ENCODE peak calls at places on chromosome 16, in four cellular contexts. One of them, this sample, is unnamed.

GRCh38 chr16:47903470-47903869 is 252.3 kb downstream of the ABCC12 start:
- DNase-seq in erythroblast: no peak
- DNase-seq in Peyer's patch: no peak
- DNase-seq in heart left ventricle: no peak
- DNase-seq in this sample: no peak

GRCh38 chr16:23587726-23588125 is 8.4 kb downstream of the NDUFAB1 start:
- DNase-seq in erythroblast: no peak
- DNase-seq in Peyer's patch: no peak
- DNase-seq in heart left ventricle: no peak
- DNase-seq in this sample: no peak

GRCh38 chr16:20612551-20613470 is 36.6 kb upstream of the ACSM2B start:
- DNase-seq in heart left ventricle: peak
- DNase-seq in erythroblast: no peak
- DNase-seq in Peyer's patch: no peak
- DNase-seq in this sample: no peak

GRCh38 chr16:87703071-87703470 is 62.7 kb downstream of the KLHDC4 start:
- DNase-seq in Peyer's patch: no peak
- DNase-seq in heart left ventricle: no peak
- DNase-seq in erythroblast: no peak
- DNase-seq in this sample: no peak

GRCh38 chr16:26987631-26988030 is 79.1 kb upstream of the C16orf82 start:
- DNase-seq in Peyer's patch: no peak
- DNase-seq in heart left ventricle: no peak
- DNase-seq in erythroblast: no peak
- DNase-seq in this sample: no peak

GRCh38 chr16:65114527-65114926 is 7.3 kb downstream of the CDH11 start:
- DNase-seq in Peyer's patch: no peak
- DNase-seq in heart left ventricle: no peak
- DNase-seq in erythroblast: no peak
- DNase-seq in this sample: no peak

GRCh38 chr16:22653876-22654275 is 143.2 kb downstream of the NPIPB5 start:
- DNase-seq in Peyer's patch: no peak
- DNase-seq in heart left ventricle: no peak
- DNase-seq in erythroblast: no peak
- DNase-seq in this sample: no peak

GRCh38 chr16:47143329-47143676 is 442 bp downstream of the NETO2 start:
- DNase-seq in Peyer's patch: peak
- DNase-seq in heart left ventricle: peak
- DNase-seq in erythroblast: peak
- DNase-seq in this sample: peak

GRCh38 chr16:10619271-10619849 is 39.0 kb upstream of the EMP2 start:
- DNase-seq in erythroblast: peak
- DNase-seq in Peyer's patch: peak
- DNase-seq in heart left ventricle: peak
- DNase-seq in this sample: no peak

GRCh38 chr16:65123846-65124513 is 2.1 kb upstream of the CDH11 start:
- DNase-seq in heart left ventricle: no peak
- DNase-seq in erythroblast: no peak
- DNase-seq in Peyer's patch: no peak
- DNase-seq in this sample: no peak

GRCh38 chr16:27828671-27829070 is 234.8 kb downstream of the GSG1L start:
- DNase-seq in Peyer's patch: peak
- DNase-seq in heart left ventricle: no peak
- DNase-seq in erythroblast: no peak
- DNase-seq in this sample: no peak

GRCh38 chr16:69176033-69176780 is 10.8 kb upstream of the SNTB2 start:
- DNase-seq in Peyer's patch: no peak
- DNase-seq in heart left ventricle: no peak
- DNase-seq in erythroblast: no peak
- DNase-seq in this sample: no peak

GRCh38 chr16:17556276-17557052 is 85.7 kb upstream of the XYLT1 start:
- DNase-seq in erythroblast: peak
- DNase-seq in heart left ventricle: no peak
- DNase-seq in Peyer's patch: no peak
- DNase-seq in this sample: peak

GRCh38 chr16:73095885-73096341 is 48.0 kb upstream of the ZFHX3 start:
- DNase-seq in erythroblast: no peak
- DNase-seq in heart left ventricle: no peak
- DNase-seq in Peyer's patch: no peak
- DNase-seq in this sample: no peak

GRCh38 chr16:68732741-68733399 is 4.2 kb upstream of the CDH1 start:
- DNase-seq in heart left ventricle: no peak
- DNase-seq in erythroblast: no peak
- DNase-seq in Peyer's patch: no peak
- DNase-seq in this sample: no peak

GRCh38 chr16:5615868-5616642 is 518.5 kb upstream of the EEF2KMT start:
- DNase-seq in Peyer's patch: peak
- DNase-seq in erythroblast: peak
- DNase-seq in heart left ventricle: peak
- DNase-seq in this sample: peak

GRCh38 chr16:74186589-74186988 is 110.0 kb upstream of the PSMD7 start:
- DNase-seq in erythroblast: no peak
- DNase-seq in heart left ventricle: no peak
- DNase-seq in Peyer's patch: no peak
- DNase-seq in this sample: no peak

GRCh38 chr16:23408242-23409201 is 44.5 kb downstream of the COG7 start:
- DNase-seq in erythroblast: no peak
- DNase-seq in heart left ventricle: no peak
- DNase-seq in Peyer's patch: peak
- DNase-seq in this sample: peak

GRCh38 chr16:53129281-53130192 is 74.7 kb downstream of the CHD9 start:
- DNase-seq in erythroblast: peak
- DNase-seq in Peyer's patch: no peak
- DNase-seq in heart left ventricle: no peak
- DNase-seq in this sample: no peak

GRCh38 chr16:54326266-54326662 is 39.7 kb upstream of the IRX3 start:
- DNase-seq in erythroblast: no peak
- DNase-seq in Peyer's patch: no peak
- DNase-seq in heart left ventricle: no peak
- DNase-seq in this sample: peak

GRCh38 chr16:31200821-31201510 is 1.6 kb downstream of the PYCARD start:
- DNase-seq in heart left ventricle: no peak
- DNase-seq in erythroblast: no peak
- DNase-seq in Peyer's patch: no peak
- DNase-seq in this sample: no peak

GRCh38 chr16:19138601-19139000 is 24.8 kb downstream of the ITPRIPL2 start:
- DNase-seq in erythroblast: no peak
- DNase-seq in heart left ventricle: peak
- DNase-seq in Peyer's patch: no peak
- DNase-seq in this sample: no peak

GRCh38 chr16:89581861-89582563 is 6.5 kb downstream of the CPNE7 start:
- DNase-seq in erythroblast: no peak
- DNase-seq in heart left ventricle: no peak
- DNase-seq in Peyer's patch: no peak
- DNase-seq in this sample: peak

GRCh38 chr16:58459344-58460218 is 40.4 kb upstream of the NDRG4 start:
- DNase-seq in erythroblast: peak
- DNase-seq in heart left ventricle: no peak
- DNase-seq in Peyer's patch: no peak
- DNase-seq in this sample: peak

GRCh38 chr16:47815655-47816054 is 340.1 kb downstream of the ABCC12 start:
- DNase-seq in heart left ventricle: no peak
- DNase-seq in Peyer's patch: no peak
- DNase-seq in erythroblast: no peak
- DNase-seq in this sample: no peak

GRCh38 chr16:19926449-19927390 is 42.1 kb upstream of the GPRC5B start:
- DNase-seq in heart left ventricle: no peak
- DNase-seq in erythroblast: no peak
- DNase-seq in Peyer's patch: no peak
- DNase-seq in this sample: peak

GRCh38 chr16:54931041-54931756 is 534 bp downstream of the IRX5 start:
- DNase-seq in Peyer's patch: no peak
- DNase-seq in erythroblast: peak
- DNase-seq in heart left ventricle: peak
- DNase-seq in this sample: peak

GRCh38 chr16:51814617-51815016 is 663.5 kb upstream of the SALL1 start:
- DNase-seq in heart left ventricle: no peak
- DNase-seq in Peyer's patch: no peak
- DNase-seq in erythroblast: no peak
- DNase-seq in this sample: no peak

GRCh38 chr16:71367243-71367976 is 8.9 kb downstream of the CALB2 start:
- DNase-seq in erythroblast: peak
- DNase-seq in heart left ventricle: no peak
- DNase-seq in Peyer's patch: peak
- DNase-seq in this sample: peak

GRCh38 chr16:74774223-74775139 is at the start of gene FA2H:
- DNase-seq in erythroblast: peak
- DNase-seq in Peyer's patch: peak
- DNase-seq in heart left ventricle: peak
- DNase-seq in this sample: peak

GRCh38 chr16:56625140-56625942 is at the start of gene MT1E:
- DNase-seq in heart left ventricle: peak
- DNase-seq in Peyer's patch: peak
- DNase-seq in erythroblast: peak
- DNase-seq in this sample: peak
- TF ChIP-seq POLR2A in heart left ventricle: no peak
- TF ChIP-seq POLR2A in Peyer's patch: peak
- TF ChIP-seq POLR2A in erythroblast: no peak
- TF ChIP-seq POLR2A in this sample: peak

DNA sequence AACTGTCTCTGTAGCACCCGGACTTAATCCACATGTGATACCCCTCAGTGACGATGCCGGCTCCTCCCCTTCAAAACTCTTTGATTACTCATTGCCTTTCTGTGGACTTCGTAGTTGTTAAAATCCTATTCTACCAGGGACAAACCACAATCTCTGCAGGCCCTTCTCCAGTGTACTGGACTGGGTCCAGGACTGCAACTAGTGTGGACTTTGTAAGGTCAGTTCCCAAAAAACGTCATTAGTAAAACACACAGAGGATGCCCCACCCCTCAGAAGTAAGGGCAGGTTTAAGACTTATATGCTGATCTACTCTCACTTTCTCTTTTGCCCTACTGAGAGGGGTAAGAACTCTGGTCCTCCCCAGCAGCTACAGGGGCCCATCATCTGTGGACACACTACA is 10.5 kb upstream of the NUDT7 start:
- DNase-seq in Peyer's patch: no peak
- DNase-seq in heart left ventricle: no peak
- DNase-seq in erythroblast: no peak
- DNase-seq in this sample: no peak
- TF ChIP-seq POLR2A in Peyer's patch: no peak
- TF ChIP-seq POLR2A in heart left ventricle: no peak
- TF ChIP-seq POLR2A in erythroblast: no peak
- TF ChIP-seq POLR2A in this sample: no peak

DNA sequence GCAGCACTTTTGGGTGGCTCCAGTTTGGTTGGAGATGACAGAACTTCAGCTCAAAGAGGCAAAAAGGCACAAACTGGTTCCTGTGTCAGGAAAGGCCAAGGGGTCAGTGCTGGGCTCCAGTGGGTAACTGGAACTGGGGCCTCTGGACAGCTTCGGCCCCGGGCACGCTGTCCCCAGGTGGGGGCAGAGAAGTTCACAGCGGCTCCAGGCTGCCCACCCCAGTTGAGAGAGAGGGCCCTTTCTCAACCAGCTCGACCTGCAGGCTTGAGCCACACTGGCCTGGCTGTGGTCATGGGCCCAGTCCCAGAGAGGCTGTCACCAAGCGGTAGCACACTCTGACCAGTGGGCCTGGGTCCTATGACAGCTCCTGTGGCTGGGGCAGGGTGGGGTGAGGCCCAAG is 24.5 kb downstream of the ADCY7 start:
- DNase-seq in Peyer's patch: no peak
- DNase-seq in heart left ventricle: peak
- DNase-seq in erythroblast: no peak
- DNase-seq in this sample: no peak
- TF ChIP-seq POLR2A in Peyer's patch: no peak
- TF ChIP-seq POLR2A in heart left ventricle: no peak
- TF ChIP-seq POLR2A in erythroblast: no peak
- TF ChIP-seq POLR2A in this sample: no peak

DNA sequence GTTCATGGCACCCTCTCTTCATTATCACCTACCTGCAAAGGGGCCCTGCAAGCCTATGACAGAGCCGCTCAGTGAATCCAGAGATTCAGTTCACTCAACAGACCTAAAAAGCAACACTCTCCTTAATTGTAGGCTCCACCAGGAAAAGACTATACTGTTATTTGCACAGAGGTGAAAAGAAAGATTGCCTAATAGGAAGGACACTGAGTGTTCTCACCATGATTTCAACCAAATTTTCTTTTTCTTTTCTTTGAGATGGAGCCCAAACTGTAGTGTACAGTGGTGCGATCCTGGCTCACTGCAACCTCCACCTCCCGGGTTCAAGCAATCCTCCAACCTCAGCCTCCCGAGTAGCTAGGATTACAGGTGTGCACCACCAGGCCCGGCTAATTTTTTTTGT is 104.5 kb downstream of the PARN start:
- DNase-seq in heart left ventricle: no peak
- DNase-seq in erythroblast: no peak
- DNase-seq in Peyer's patch: no peak
- DNase-seq in this sample: no peak
- TF ChIP-seq POLR2A in heart left ventricle: no peak
- TF ChIP-seq POLR2A in erythroblast: no peak
- TF ChIP-seq POLR2A in Peyer's patch: no peak
- TF ChIP-seq POLR2A in this sample: no peak

GRCh38 chr16:66308096-66308495 is 58.4 kb upstream of the CDH5 start:
- DNase-seq in heart left ventricle: no peak
- DNase-seq in erythroblast: no peak
- DNase-seq in Peyer's patch: peak
- DNase-seq in this sample: no peak

GRCh38 chr16:66304961-66305360 is 61.5 kb upstream of the CDH5 start:
- DNase-seq in erythroblast: no peak
- DNase-seq in Peyer's patch: peak
- DNase-seq in heart left ventricle: no peak
- DNase-seq in this sample: no peak

GRCh38 chr16:66306366-66307150 is 59.9 kb upstream of the CDH5 start:
- DNase-seq in Peyer's patch: no peak
- DNase-seq in heart left ventricle: no peak
- DNase-seq in erythroblast: no peak
- DNase-seq in this sample: no peak

GRCh38 chr16:66311306-66311705 is 55.2 kb upstream of the CDH5 start:
- DNase-seq in Peyer's patch: no peak
- DNase-seq in erythroblast: no peak
- DNase-seq in heart left ventricle: no peak
- DNase-seq in this sample: no peak

GRCh38 chr16:66309409-66309808 is 57.1 kb upstream of the CDH5 start:
- DNase-seq in erythroblast: no peak
- DNase-seq in heart left ventricle: no peak
- DNase-seq in Peyer's patch: no peak
- DNase-seq in this sample: no peak
- TF ChIP-seq POLR2A in erythroblast: no peak
- TF ChIP-seq POLR2A in heart left ventricle: no peak
- TF ChIP-seq POLR2A in Peyer's patch: no peak
- TF ChIP-seq POLR2A in this sample: no peak

GRCh38 chr16:85679870-85680269 is 8.9 kb downstream of the GINS2 start:
- DNase-seq in Peyer's patch: no peak
- DNase-seq in erythroblast: no peak
- DNase-seq in heart left ventricle: no peak
- DNase-seq in this sample: no peak
- TF ChIP-seq POLR2A in Peyer's patch: no peak
- TF ChIP-seq POLR2A in erythroblast: no peak
- TF ChIP-seq POLR2A in heart left ventricle: no peak
- TF ChIP-seq POLR2A in this sample: no peak